ENCODE peak calls at places on chromosomes 13 and 19, in four cellular contexts. I is activated CD8-positive, alpha-beta memory T cell treated with anti-CD3 and anti-CD28 coated beads, Interleukin-2, amount 50 U/mL, for 48 hours; J is caudate nucleus; M is neuronal stem cell. H is an unnamed sample.

GRCh38 chr19:34365463-34366401 is 736 bp downstream of the GPI start:
- DNase-seq in I (no peak), J (peak), M (no peak), H (no peak)

GRCh38 chr19:15050639-15051038 is 1.4 kb downstream of the CASP14 start:
- DNase-seq in I (no peak), J (no peak), M (no peak), H (no peak)

GRCh38 chr19:33468361-33469170 is 53.0 kb downstream of the PEPD start:
- DNase-seq in I (peak), J (no peak), M (no peak), H (no peak)

GRCh38 chr13:76029088-76029487 is 393.0 kb downstream of the LMO7 start:
- DNase-seq in I (no peak), J (no peak), M (no peak), H (no peak)

GRCh38 chr13:46324976-46325375 is 62.1 kb downstream of the RUBCNL start:
- DNase-seq in I (no peak), J (no peak), M (no peak), H (no peak)

GRCh38 chr19:36207605-36208252 is 6.7 kb downstream of the ZNF565 start:
- DNase-seq in I (no peak), J (no peak), M (no peak), H (no peak)

GRCh38 chr19:14434543-14435319 is 1.6 kb downstream of the PKN1 start:
- DNase-seq in I (peak), J (no peak), M (no peak), H (no peak)

GRCh38 chr19:38675611-38676010 is 28.2 kb downstream of the ACTN4 start:
- DNase-seq in I (no peak), J (peak), M (no peak), H (no peak)

GRCh38 chr19:45767410-45767880 is 1.6 kb downstream of the SIX5 start:
- DNase-seq in I (no peak), J (no peak), M (peak), H (peak)

GRCh38 chr19:28388988-28389387 is 824.0 kb downstream of the UQCRFS1 start:
- DNase-seq in I (no peak), J (no peak), M (no peak), H (no peak)

GRCh38 chr19:16023558-16023915 is 52.8 kb upstream of the TPM4 start:
- DNase-seq in I (no peak), J (no peak), M (no peak), H (no peak)

GRCh38 chr13:51614350-51614786 is 30.1 kb downstream of the WDFY2 start:
- DNase-seq in I (peak), J (no peak), M (no peak), H (no peak)

GRCh38 chr13:97976551-97977375 is 23.3 kb downstream of the IPO5 start:
- DNase-seq in I (peak), J (no peak), M (peak), H (no peak)

GRCh38 chr19:53865918-53866696 is 1.6 kb upstream of the MYADM start:
- DNase-seq in I (peak), J (peak), M (peak), H (no peak)

GRCh38 chr19:53157601-53158000 is 1.3 kb downstream of the ZNF347 start:
- DNase-seq in I (no peak), J (no peak), M (peak), H (no peak)

GRCh38 chr13:113220877-113221276 is 11.5 kb downstream of the CUL4A start:
- DNase-seq in I (no peak), J (no peak), M (no peak), H (no peak)

GRCh38 chr13:26011996-26012688 is 39.7 kb downstream of the SHISA2 start:
- DNase-seq in I (peak), J (peak), M (no peak), H (no peak)

GRCh38 chr13:95246292-95247082 is 54.8 kb downstream of the ABCC4 start:
- DNase-seq in I (no peak), J (no peak), M (no peak), H (peak)

GRCh38 chr13:30153871-30154426 is 153.4 kb downstream of the KATNAL1 start:
- DNase-seq in I (no peak), J (no peak), M (no peak), H (no peak)

GRCh38 chr19:47310819-47311218 is 1.2 kb downstream of the C5AR1 start:
- DNase-seq in I (no peak), J (no peak), M (no peak), H (no peak)

GRCh38 chr13:29925457-29925856 is 75.0 kb upstream of the UBL3 start:
- DNase-seq in I (no peak), J (no peak), M (no peak), H (no peak)

GRCh38 chr13:84648069-84648640 is 765.9 kb upstream of the SLITRK1 start:
- DNase-seq in I (no peak), J (no peak), M (no peak), H (no peak)

GRCh38 chr19:10069046-10069445 is 17.1 kb upstream of the SHFL start:
- DNase-seq in I (no peak), J (no peak), M (no peak), H (no peak)

GRCh38 chr19:49932731-49933131 is 3.4 kb upstream of the NUP62 start:
- DNase-seq in I (no peak), J (no peak), M (no peak), H (no peak)

GRCh38 chr19:4519521-4520277 is 1.4 kb upstream of the PLIN4 start:
- DNase-seq in I (no peak), J (no peak), M (no peak), H (no peak)

GRCh38 chr13:24148414-24149305 is 11.9 kb upstream of the SPATA13 start:
- DNase-seq in I (no peak), J (no peak), M (no peak), H (no peak)

GRCh38 chr13:43905435-43906031 is 25.8 kb downstream of the LACC1 start:
- DNase-seq in I (no peak), J (no peak), M (peak), H (peak)

GRCh38 chr13:39773833-39774232 is 118.4 kb downstream of the COG6 start:
- DNase-seq in I (no peak), J (no peak), M (no peak), H (no peak)

GRCh38 chr13:33259296-33259695 is 26.3 kb downstream of the STARD13 start:
- DNase-seq in I (no peak), J (no peak), M (no peak), H (no peak)

H was measured in NCI-H187 treated with DMSO at 0.1 percent for 48 hours.